ENCODE peak calls at places on chromosomes 2 and 18, in six cellular contexts. M is IMR-90, I is GM12878, L is Panc1, F is small intestine, U is RWPE2. V is an unnamed sample. For H3K4me1, the result is how much of the 10 kb centered on the place peaks cover.

GRCh38 chr18:40431071-40431998 is 1523.7 kb upstream of the PIK3C3 start:
- DNase-seq in M (no peak), U (no peak), L (no peak), F (no peak), I (no peak), V (no peak)

GRCh38 chr2:221969087-221969829 is 329.5 kb downstream of the PAX3 start:
- DNase-seq in L (peak), U (no peak), I (no peak), F (no peak), M (peak), V (peak)

GRCh38 chr18:24396082-24396623 is 1.5 kb downstream of the OSBPL1A start:
- DNase-seq in M (peak), L (no peak), F (no peak), I (no peak), U (no peak), V (no peak)

GRCh38 chr2:217225596-217225995 is 365.7 kb upstream of the TNP1 start:
- DNase-seq in I (no peak), U (no peak), L (no peak), F (no peak), M (no peak), V (no peak)

GRCh38 chr2:131030478-131030971 is 62.7 kb downstream of the FAM168B start:
- DNase-seq in I (no peak), M (no peak), U (no peak), L (no peak), F (no peak), V (no peak)

GRCh38 chr18:56593906-56594305 is 44.5 kb downstream of the TXNL1 start:
- DNase-seq in F (no peak), U (no peak), M (peak), L (no peak), I (no peak), V (no peak)

GRCh38 chr18:1062592-1062991 is 157.9 kb downstream of the ADCYAP1 start:
- DNase-seq in U (no peak), L (no peak), F (no peak), I (no peak), M (no peak), V (no peak)

GRCh38 chr18:12702221-12703095 is at the start of the genes CEP76 and PSMG2:
- DNase-seq in F (peak), L (no peak), M (peak), U (peak), I (peak), V (peak)

GRCh38 chr18:42105382-42105781 is 150.3 kb downstream of the PIK3C3 start:
- DNase-seq in F (no peak), M (no peak), I (no peak), U (no peak), L (no peak), V (no peak)

GRCh38 chr2:62137431-62137830 is 58.5 kb upstream of the B3GNT2 start:
- DNase-seq in F (no peak), M (peak), I (no peak), U (no peak), L (no peak), V (no peak)

GRCh38 chr2:43032894-43033270 is 193.5 kb downstream of the ZFP36L2 start:
- DNase-seq in M (no peak), I (no peak), F (no peak), L (no peak), U (no peak), V (no peak)

GRCh38 chr2:149200109-149200520 is 130.3 kb upstream of the LYPD6 start:
- DNase-seq in L (no peak), I (no peak), U (no peak), M (no peak), F (peak), V (no peak)

GRCh38 chr2:124836415-124836814 is 811.3 kb downstream of the CNTNAP5 start:
- DNase-seq in U (no peak), F (no peak), M (peak), L (no peak), I (no peak), V (no peak)

GRCh38 chr2:148201075-148202004 is 180.4 kb downstream of the MBD5 start:
- DNase-seq in I (no peak), U (peak), F (peak), L (no peak), M (peak), V (no peak)

GRCh38 chr2:65464604-65465003 is 32.2 kb upstream of the SPRED2 start:
- DNase-seq in F (no peak), M (no peak), I (no peak), L (no peak), U (no peak), V (peak)

GRCh38 chr2:9538000-9538507 is 17.6 kb downstream of the ADAM17 start:
- DNase-seq in L (no peak), F (no peak), U (no peak), I (no peak), M (peak), V (no peak)

GRCh38 chr2:189819297-189819704 is 35.1 kb downstream of the PMS1 start:
- DNase-seq in U (no peak), I (no peak), L (no peak), M (peak), F (no peak), V (no peak)

GRCh38 chr2:204268458-204268857 is 276.8 kb upstream of the PARD3B start:
- DNase-seq in I (no peak), L (no peak), F (no peak), M (peak), U (no peak), V (no peak)

GRCh38 chr2:45968946-45969584 is 317.6 kb downstream of the PRKCE start:
- DNase-seq in I (no peak), U (no peak), L (no peak), M (peak), F (no peak), V (peak)

GRCh38 chr2:239468491-239469017 is 67.7 kb upstream of the HDAC4 start:
- DNase-seq in U (peak), M (no peak), F (no peak), I (no peak), L (no peak), V (no peak)

GRCh38 chr2:74026674-74027294 is 42.1 kb downstream of the TET3 start:
- DNase-seq in M (no peak), U (no peak), F (peak), I (no peak), L (no peak), V (no peak)

GRCh38 chr2:74029719-74030397 is 45.1 kb downstream of the TET3 start:
- DNase-seq in F (no peak), I (no peak), L (no peak), U (no peak), M (no peak), V (no peak)

GRCh38 chr2:74028290-74028689 is 43.6 kb downstream of the TET3 start:
- DNase-seq in L (no peak), F (no peak), U (no peak), M (no peak), I (no peak), V (no peak)

GRCh38 chr2:74025971-74026612 is 41.4 kb downstream of the TET3 start:
- DNase-seq in M (peak), F (peak), U (no peak), L (no peak), I (no peak), V (no peak)

GRCh38 chr2:74027496-74027895 is 42.8 kb downstream of the TET3 start:
- DNase-seq in U (no peak), F (no peak), M (no peak), L (no peak), I (no peak), V (no peak)
- H3K4me1 ChIP-seq in U (under half), F (under half), M (under half), L (under half), I (half or more), V (under half)

GRCh38 chr2:98698896-98699295 is 32.0 kb downstream of the MGAT4A start:
- DNase-seq in U (no peak), M (no peak), I (no peak), L (no peak), F (peak), V (no peak)
- H3K4me1 ChIP-seq in U (under half), M (under half), I (under half), L (under half), F (under half), V (under half)

DNA sequence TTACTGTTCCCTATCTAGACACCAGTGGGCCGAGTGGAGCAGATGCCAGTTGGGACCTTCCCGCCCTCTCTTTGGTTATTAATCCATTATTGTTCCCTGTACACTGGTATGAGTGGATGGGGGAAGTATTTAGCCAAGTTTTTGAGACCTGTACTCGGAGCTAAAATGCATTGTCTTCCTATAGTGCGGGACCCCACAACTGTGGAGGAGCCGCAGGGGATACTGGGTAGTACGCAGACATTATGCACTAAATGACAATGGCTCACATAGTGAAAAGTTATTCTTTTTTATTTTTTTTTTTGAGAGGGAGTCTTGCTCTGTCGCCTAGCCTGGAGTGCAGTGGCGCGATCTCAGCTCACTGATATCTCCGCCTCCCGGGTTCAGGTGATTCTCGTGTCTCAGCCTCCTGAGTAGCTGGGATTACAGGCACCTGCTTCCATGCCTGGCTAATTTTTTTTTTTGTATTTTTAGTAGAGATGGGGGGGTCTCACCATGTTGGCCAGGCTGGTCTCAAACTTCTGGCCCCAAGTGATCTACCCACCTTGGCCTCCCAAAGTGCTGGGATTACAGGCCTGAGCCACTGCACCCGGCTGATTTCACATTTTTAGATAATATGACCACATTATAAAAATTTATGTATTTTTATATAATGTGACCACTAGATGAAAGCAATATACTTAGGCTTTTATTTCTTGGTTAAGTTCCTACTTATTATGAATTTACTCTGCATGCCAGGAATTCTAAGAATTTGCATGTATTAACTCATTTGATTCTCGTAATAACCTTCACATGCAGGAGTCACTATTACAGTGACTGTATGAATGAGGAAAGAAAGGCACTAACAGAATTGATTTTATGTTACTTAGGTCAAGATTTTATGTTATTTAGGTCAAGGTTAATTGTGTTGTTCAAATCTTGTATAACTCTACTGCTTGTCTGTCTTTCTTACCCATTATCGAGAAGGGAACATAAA is 25.9 kb upstream of the CASP8 start:
- DNase-seq in I (no peak), L (no peak), F (peak), M (peak), U (no peak), V (no peak)
- H3K4me1 ChIP-seq in I (under half), L (under half), F (under half), M (under half), U (under half), V (under half)

DNA sequence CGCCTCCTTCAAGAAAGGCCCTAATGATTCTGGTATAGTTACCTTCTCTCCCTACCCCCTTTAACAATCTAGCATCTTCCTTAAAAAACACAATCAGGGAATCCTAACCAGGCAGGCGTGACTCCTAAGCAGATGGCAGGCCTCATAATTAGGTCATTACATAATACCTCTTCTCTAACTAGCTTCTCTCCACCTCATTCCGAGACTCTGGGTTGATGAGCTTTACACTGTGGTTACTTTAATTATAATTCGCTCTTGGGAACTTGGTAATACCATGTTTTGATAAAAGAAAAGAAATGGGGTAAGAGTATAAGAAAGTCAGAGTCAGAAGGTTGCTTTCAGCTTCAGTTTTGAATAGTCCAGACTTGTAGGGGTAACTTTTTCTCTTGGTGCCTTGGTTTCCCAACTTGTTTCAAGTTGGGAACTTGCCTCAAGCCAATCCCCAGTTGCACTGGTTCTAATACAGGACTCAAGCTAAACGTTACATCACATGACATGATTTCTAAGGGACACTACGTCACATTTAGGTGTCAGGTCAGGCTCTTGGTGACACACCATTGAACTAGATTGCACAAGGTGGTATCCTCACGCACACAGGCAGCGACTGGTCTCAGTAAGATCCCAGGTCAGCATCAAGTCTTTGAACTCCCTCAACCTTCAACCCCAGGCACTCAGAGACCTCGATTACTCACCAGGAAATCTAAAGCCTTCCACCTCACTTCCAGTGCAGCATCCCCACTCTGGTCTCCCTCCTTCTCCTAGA is 59.2 kb downstream of the AAK1 start:
- DNase-seq in L (no peak), U (no peak), M (no peak), I (no peak), F (no peak), V (no peak)
- H3K4me1 ChIP-seq in L (under half), U (under half), M (under half), I (under half), F (under half), V (under half)

GRCh38 chr18:79740741-79741700 is 56.7 kb upstream of the KCNG2 start:
- DNase-seq in L (no peak), M (no peak), F (no peak), U (peak), I (no peak), V (no peak)

GRCh38 chr18:79744625-79745024 is 53.1 kb upstream of the KCNG2 start:
- DNase-seq in U (peak), L (no peak), F (no peak), M (no peak), I (no peak), V (no peak)

GRCh38 chr18:79739440-79739778 is 58.3 kb upstream of the KCNG2 start:
- DNase-seq in M (no peak), F (no peak), L (no peak), U (peak), I (no peak), V (no peak)

GRCh38 chr18:79738565-79739439 is 58.9 kb upstream of the KCNG2 start:
- DNase-seq in I (no peak), L (no peak), M (no peak), F (no peak), U (peak), V (peak)

GRCh38 chr18:79742076-79742475 is 55.7 kb upstream of the KCNG2 start:
- DNase-seq in I (no peak), U (peak), F (no peak), M (no peak), L (no peak), V (no peak)
- H3K4me1 ChIP-seq in I (under half), U (under half), F (under half), M (under half), L (under half), V (under half)

GRCh38 chr2:191357682-191358081 is 112.5 kb downstream of the MYO1B start:
- DNase-seq in F (no peak), I (no peak), M (no peak), L (no peak), U (no peak), V (no peak)
- H3K4me1 ChIP-seq in F (under half), I (under half), M (under half), L (under half), U (under half), V (under half)

DNA sequence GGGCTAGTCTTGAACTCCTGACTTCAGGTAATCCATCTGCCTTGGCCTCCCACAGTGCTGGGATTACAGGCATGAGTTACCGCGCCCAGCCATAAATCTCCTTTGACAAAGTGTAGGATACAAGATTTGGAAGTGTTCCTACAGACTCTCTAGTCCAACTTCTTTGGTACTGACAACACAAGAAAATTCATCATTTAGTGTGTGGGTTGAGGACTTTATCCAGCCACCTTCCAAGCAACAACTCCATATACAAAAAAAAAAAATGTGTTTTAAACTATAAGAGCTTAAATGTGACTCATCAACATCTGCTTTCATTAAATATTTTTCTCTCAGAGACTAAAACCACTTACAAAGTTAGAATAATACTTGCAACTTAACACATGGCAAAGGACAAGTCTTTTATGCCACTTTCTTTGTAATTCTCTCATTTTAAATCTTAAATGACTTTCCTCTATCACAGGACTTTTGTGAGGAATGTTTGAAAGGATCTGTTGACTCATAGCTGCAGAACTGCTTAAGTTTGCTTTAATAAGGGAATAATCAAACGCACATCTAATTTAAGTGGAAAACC is 46.2 kb upstream of the ITGAV start:
- DNase-seq in F (no peak), I (no peak), M (peak), U (no peak), L (peak), V (no peak)
- H3K4me1 ChIP-seq in F (under half), I (under half), M (under half), U (under half), L (under half), V (under half)

DNA sequence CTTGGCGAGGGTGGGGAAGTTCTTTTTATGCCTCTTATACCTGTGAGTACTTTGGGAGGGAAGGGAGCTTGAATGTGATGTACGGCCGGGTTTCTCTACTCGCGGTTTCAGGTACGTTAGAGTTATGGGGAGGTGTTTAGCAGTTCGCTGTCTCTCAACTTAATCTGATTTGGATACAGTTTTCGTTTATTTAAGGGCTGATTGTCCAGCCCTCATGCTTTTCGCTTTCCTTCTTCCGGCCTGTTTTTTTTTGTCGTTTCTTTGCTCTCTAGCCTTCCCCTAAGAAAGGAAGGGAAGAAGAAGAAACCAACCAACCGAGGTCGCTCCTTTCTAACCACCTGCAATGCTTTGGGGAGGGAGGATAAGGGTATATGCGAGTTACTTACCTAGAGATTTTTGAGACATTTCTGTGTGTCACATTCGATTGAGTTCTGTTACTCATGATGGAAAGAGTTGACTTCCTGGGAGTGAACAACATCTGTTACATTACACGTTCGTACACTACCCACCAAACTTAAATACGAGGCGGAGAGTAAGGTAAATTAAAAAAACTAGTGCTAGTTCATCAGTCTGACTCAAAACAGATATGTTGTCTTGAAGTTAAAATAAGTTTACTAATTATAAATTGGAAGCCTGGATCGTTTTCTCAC is 867 bp downstream of the EIF5B start:
- DNase-seq in L (no peak), I (no peak), U (no peak), F (no peak), M (peak), V (no peak)
- H3K4me1 ChIP-seq in L (under half), I (under half), U (under half), F (under half), M (under half), V (under half)

GRCh38 chr2:40098786-40099470 is 319.9 kb upstream of the THUMPD2 start:
- DNase-seq in I (no peak), L (no peak), U (no peak), M (peak), F (no peak), V (no peak)
- H3K4me1 ChIP-seq in I (under half), L (under half), U (half or more), M (under half), F (under half), V (under half)

GRCh38 chr2:122255924-122256323 is 500.5 kb downstream of the TSN start:
- DNase-seq in I (no peak), L (no peak), U (no peak), M (no peak), F (no peak), V (no peak)

DNA sequence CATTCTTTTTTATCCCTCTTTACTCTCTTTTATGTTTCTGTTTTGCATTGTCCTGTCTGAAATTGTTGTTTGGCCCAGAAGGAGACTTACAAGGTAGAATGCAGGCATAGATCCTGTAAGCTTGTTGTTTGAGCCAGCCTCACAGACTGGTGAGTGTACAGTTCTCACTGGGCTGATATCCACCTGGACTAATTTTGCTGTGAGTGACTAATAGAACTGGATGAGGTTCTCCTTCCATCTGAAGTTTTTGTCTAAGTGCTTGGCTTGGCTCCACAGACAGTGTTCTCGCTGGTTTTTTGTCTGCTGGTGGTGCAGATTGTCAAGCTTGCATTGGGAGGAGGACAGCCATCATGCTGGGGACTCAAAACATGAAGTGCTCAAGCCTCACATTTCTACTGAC is 495.7 kb downstream of the TSN start:
- DNase-seq in M (no peak), F (no peak), U (no peak), L (no peak), I (no peak), V (no peak)
- H3K4me1 ChIP-seq in M (under half), F (under half), U (under half), L (under half), I (under half), V (under half)

V was measured in tibial nerve.